ENCODE peak calls at places on chromosomes 5 and 9, in seven cellular contexts. L is CD4-positive, CD25-positive, alpha-beta regulatory T cell; G is mammary epithelial cell; W is left lung; M is fibroblast of lung; Z is left ventricle myocardium inferior; F is suprapubic skin. O is an unnamed sample.

GRCh38 chr5:16812448-16812847 is 123.6 kb downstream of the MYO10 start:
- DNase-seq in Z (no peak), M (peak; percentile 26), F (no peak), L (no peak), G (no peak), W (no peak), O (no peak)

GRCh38 chr5:116506448-116506847 is 68.2 kb downstream of the SEMA6A start:
- DNase-seq in M (peak; percentile 10), Z (no peak), L (no peak), F (no peak), W (no peak), G (no peak), O (no peak)

GRCh38 chr9:131284856-131285255 is 4.7 kb upstream of the PLPP7 start:
- DNase-seq in F (no peak), L (no peak), Z (no peak), M (no peak), G (no peak), W (no peak), O (no peak)

GRCh38 chr5:170896779-170897178 is 35.0 kb downstream of the RANBP17 start:
- DNase-seq in M (peak; percentile 20), W (peak; percentile 62), F (no peak), L (no peak), Z (no peak), G (no peak), O (no peak)

GRCh38 chr9:130770679-130771442 is 64.2 kb upstream of the ABL1 start:
- DNase-seq in W (no peak), M (peak; percentile 90), L (peak; percentile 24), Z (no peak), F (no peak), G (peak; percentile 47), O (no peak)

GRCh38 chr9:14779566-14780022 is 57.1 kb upstream of the CER1 start:
- DNase-seq in M (peak; percentile 72), W (peak; percentile 47), F (no peak), G (no peak), L (no peak), Z (no peak), O (no peak)

GRCh38 chr5:76083555-76084495 is 642 bp downstream of the SV2C start:
- DNase-seq in G (no peak), Z (no peak), M (no peak), F (no peak), W (peak; percentile 24), L (no peak), O (no peak)

GRCh38 chr5:7388553-7388952 is 7.4 kb upstream of the ADCY2 start:
- DNase-seq in Z (no peak), L (no peak), W (no peak), G (no peak), M (no peak), F (no peak), O (no peak)

GRCh38 chr9:33129886-33130284 is 37.3 kb downstream of the B4GALT1 start:
- DNase-seq in G (no peak), F (peak; percentile 28), W (no peak), L (no peak), M (no peak), Z (no peak), O (no peak)

GRCh38 chr5:31280210-31280609 is 86.7 kb downstream of the CDH6 start:
- DNase-seq in W (no peak), L (no peak), F (no peak), G (peak; percentile 4), M (no peak), Z (no peak), O (no peak)

GRCh38 chr5:111627862-111628261 is 115.5 kb upstream of the STARD4 start:
- DNase-seq in Z (no peak), W (no peak), F (no peak), L (no peak), G (no peak), M (no peak), O (no peak)

GRCh38 chr9:126290871-126291270 is 35.8 kb upstream of the MVB12B start:
- DNase-seq in Z (no peak), F (no peak), W (no peak), L (no peak), M (no peak), G (no peak), O (no peak)

GRCh38 chr5:179974281-179974945 is 66.7 kb upstream of the TBC1D9B start:
- DNase-seq in W (no peak), F (no peak), M (no peak), Z (no peak), L (no peak), G (no peak), O (no peak)

GRCh38 chr9:15525958-15526357 is 15.2 kb upstream of the PSIP1 start:
- DNase-seq in Z (no peak), F (no peak), M (no peak), L (no peak), W (no peak), G (no peak), O (no peak)

DNA sequence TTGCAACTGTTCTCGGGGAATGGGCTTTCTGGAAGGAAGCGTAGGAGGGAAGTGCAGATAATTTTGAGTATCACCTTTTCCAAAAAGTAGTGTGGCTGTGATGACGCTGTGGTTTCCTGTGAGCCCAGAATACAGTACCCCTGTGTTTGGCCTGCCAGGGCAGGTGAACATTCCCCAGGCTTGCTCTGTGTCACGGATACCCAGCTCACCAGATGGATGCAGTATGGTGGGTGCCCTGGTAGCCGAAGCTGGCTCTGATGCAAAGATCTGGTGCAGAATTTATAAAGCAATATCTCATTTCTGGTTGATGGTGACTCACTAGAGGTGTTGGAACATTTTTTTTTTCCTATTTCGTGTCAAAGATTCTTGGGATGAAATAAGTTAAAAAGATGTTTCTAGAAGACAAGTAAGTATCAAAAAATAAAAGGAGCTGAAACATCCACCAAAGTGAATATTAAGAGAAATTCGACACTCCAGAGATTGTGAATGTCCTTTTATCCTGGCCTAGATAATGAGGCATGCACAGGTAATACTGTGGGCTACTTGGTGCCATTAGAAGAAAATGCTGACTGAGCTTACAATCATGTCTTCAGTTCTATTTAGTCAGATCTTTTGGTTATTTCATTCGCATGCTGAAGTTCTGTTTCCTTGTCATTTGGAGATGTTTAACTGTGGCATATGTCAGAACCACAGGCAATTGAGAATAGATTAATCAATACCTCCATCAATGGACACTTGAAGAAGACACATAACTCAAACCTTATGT is 200.1 kb downstream of the GADD45G start:
- DNase-seq in G (no peak), Z (no peak), M (no peak), F (peak; percentile 53), L (no peak), W (no peak), O (no peak)
- H3K36me3 ChIP-seq in G (no peaks in the 10 kb centered on the region), Z (no peaks in the 10 kb centered on the region), M (no peaks in the 10 kb centered on the region), F (no peaks in the 10 kb centered on the region), L (no peaks in the 10 kb centered on the region), W (no peaks in the 10 kb centered on the region), O (no peaks in the 10 kb centered on the region)

DNA sequence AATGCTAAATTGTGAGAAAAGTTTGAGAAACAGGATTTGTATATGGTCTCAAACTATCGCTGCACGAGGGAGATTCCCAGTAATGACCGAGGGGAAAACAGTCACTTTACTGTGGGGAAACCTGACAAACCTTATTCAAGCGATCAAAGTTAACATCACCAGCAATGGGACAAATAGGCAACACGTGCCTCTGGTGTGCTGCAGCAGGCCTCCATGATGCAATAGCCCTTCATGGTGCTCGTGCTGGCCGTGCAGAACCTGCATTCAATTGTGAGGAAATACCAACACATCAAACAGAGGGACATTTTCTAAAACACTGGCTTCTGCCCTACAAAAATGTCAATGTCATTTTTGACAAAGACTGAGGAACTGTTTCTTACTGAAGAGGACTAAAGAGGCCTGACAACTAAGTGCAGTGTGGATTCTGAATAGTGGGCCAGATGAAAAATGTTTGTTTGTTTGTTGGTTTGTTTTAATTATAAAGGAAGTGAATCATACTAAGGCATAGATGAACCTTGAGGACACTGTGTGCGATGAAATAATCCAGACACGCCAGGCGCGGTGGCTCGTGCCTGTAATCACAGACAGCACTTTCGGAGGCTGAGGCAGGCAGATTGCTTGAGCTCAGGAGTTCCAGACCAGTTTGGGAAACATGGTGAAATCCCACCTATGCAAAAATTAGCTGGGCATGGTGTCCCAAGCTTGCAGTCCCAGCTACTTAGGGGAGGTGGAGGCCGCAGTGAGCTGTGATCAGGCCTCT is 17.6 kb upstream of the MARCHF6 start:
- DNase-seq in F (no peak), L (no peak), W (no peak), Z (no peak), G (no peak), M (no peak), O (no peak)
- H3K27me3 ChIP-seq in F (peaks cover 3% of the 10 kb centered on the region), L (peaks cover 18% of the 10 kb centered on the region), W (peaks cover 37% of the 10 kb centered on the region), Z (peaks cover 10% of the 10 kb centered on the region), G (no peaks in the 10 kb centered on the region), M (no peaks in the 10 kb centered on the region), O (no peaks in the 10 kb centered on the region)

DNA sequence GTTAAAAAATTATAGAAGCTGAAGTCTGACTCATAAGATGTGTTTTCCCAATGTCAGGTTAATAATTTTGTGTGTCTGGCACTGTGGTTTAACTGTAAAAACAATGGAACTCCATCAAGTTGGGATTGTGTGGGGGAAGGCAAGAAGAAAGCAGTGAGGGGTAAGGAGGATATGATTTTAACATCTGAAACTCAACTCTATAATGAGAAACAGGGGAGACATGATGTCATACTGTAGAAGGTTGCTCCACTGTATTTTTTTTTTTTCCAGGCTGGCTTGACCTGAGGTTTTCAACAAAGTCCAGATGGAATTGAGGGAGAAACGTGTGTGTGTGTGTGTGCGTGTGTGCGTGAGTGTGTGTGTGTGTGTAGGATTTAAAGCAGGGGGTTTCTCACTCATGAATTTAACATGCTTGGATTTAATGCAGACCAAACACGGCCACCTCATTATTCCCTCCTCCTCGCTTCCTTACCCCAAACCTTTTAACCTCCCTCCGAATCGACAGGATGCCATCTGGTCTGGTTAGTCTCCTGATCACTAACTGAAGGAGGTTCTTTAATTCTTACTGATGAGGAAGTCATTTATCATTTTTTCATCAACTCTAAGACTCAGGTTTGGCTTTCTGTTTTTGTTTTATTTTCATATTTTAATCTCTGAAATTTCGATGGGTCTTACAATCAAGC is 140.2 kb upstream of the LPAR1 start:
- DNase-seq in F (no peak), W (no peak), G (no peak), L (no peak), Z (no peak), M (peak; percentile 92), O (no peak)
- H3K4me3 ChIP-seq in F (no peak overlapping the region), W (no peak overlapping the region), G (no peak overlapping the region), L (no peak overlapping the region), Z (no peak overlapping the region), M (peak overlapping the region; percentile 14), O (no peak overlapping the region)

GRCh38 chr9:94173632-94174031 is 85.5 kb upstream of the ZNF169 start:
- DNase-seq in M (no peak), W (no peak), Z (no peak), F (no peak), G (no peak), L (no peak), O (no peak)

GRCh38 chr9:94174164-94174563 is 84.9 kb upstream of the ZNF169 start:
- DNase-seq in L (no peak), Z (no peak), G (no peak), W (no peak), M (no peak), F (no peak), O (no peak)

GRCh38 chr9:94175669-94176068 is 83.4 kb upstream of the ZNF169 start:
- DNase-seq in L (no peak), F (no peak), M (no peak), W (no peak), Z (no peak), G (no peak), O (no peak)

GRCh38 chr9:94178927-94179326 is 80.2 kb upstream of the ZNF169 start:
- DNase-seq in F (no peak), W (no peak), M (no peak), Z (no peak), L (no peak), G (no peak), O (no peak)

DNA sequence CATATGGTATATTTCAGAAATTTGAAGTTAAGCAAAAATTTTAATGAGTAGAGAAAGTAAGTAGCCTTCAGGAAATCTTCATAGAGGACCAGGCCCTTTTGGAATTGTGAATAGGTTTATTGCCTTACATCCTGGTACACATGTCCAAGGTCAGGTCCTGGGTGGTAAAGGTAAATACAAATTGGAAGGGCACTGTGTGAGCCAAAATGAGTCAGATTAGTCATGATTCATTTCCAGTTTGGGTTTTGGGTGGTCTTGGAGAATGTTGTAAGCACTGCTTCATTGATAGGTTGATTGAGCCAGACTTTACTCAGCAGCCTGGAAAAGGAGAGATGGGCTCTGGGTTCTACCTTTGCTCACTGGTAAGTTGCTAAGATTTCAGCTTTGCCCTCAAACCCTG is 82.5 kb upstream of the ZNF169 start:
- DNase-seq in L (no peak), W (no peak), Z (no peak), M (no peak), F (no peak), G (no peak), O (no peak)
- H3K36me3 ChIP-seq in L (peaks cover 31% of the 10 kb centered on the region), W (no peaks in the 10 kb centered on the region), Z (peaks cover 41% of the 10 kb centered on the region), M (peaks cover 3% of the 10 kb centered on the region), F (peaks cover 37% of the 10 kb centered on the region), G (peaks cover 46% of the 10 kb centered on the region), O (no peaks in the 10 kb centered on the region)

O was measured in aorta.